ENCODE peak calls at places on chromosomes 2 and 18, in eight cellular contexts. One of them, this sample, is unnamed.

GRCh38 chr18:80190311-80190710 is 57.0 kb downstream of the PARD6G start:
- DNase-seq in aorta: no peak
- DNase-seq in fibroblast of lung: no peak
- DNase-seq in neuronal stem cell: no peak
- DNase-seq in adrenal gland: no peak
- DNase-seq in lower lobe of right lung: no peak
- DNase-seq in CD4-positive, alpha-beta T cell: no peak
- DNase-seq in uterus: no peak
- DNase-seq in this sample: no peak

GRCh38 chr18:5630766-5631413 is 87.1 kb upstream of the EPB41L3 start:
- DNase-seq in aorta: no peak
- DNase-seq in fibroblast of lung: no peak
- DNase-seq in neuronal stem cell: no peak
- DNase-seq in adrenal gland: no peak
- DNase-seq in lower lobe of right lung: no peak
- DNase-seq in CD4-positive, alpha-beta T cell: no peak
- DNase-seq in uterus: peak
- DNase-seq in this sample: peak

GRCh38 chr18:13279181-13280065 is 60.9 kb downstream of the LDLRAD4 start:
- DNase-seq in aorta: peak
- DNase-seq in fibroblast of lung: no peak
- DNase-seq in neuronal stem cell: no peak
- DNase-seq in adrenal gland: no peak
- DNase-seq in lower lobe of right lung: no peak
- DNase-seq in CD4-positive, alpha-beta T cell: peak
- DNase-seq in uterus: no peak
- DNase-seq in this sample: no peak

GRCh38 chr2:99864561-99865216 is 277.7 kb downstream of the AFF3 start:
- DNase-seq in aorta: peak
- DNase-seq in fibroblast of lung: peak
- DNase-seq in neuronal stem cell: no peak
- DNase-seq in adrenal gland: peak
- DNase-seq in lower lobe of right lung: no peak
- DNase-seq in CD4-positive, alpha-beta T cell: no peak
- DNase-seq in uterus: no peak
- DNase-seq in this sample: no peak

GRCh38 chr2:234580686-234581085 is 83.8 kb upstream of the ARL4C start:
- DNase-seq in aorta: no peak
- DNase-seq in fibroblast of lung: peak
- DNase-seq in neuronal stem cell: no peak
- DNase-seq in adrenal gland: no peak
- DNase-seq in lower lobe of right lung: no peak
- DNase-seq in CD4-positive, alpha-beta T cell: no peak
- DNase-seq in uterus: no peak
- DNase-seq in this sample: no peak

GRCh38 chr2:219287569-219288265 is 8.6 kb downstream of the DNAJB2 start:
- DNase-seq in aorta: no peak
- DNase-seq in fibroblast of lung: no peak
- DNase-seq in neuronal stem cell: no peak
- DNase-seq in adrenal gland: no peak
- DNase-seq in lower lobe of right lung: no peak
- DNase-seq in CD4-positive, alpha-beta T cell: no peak
- DNase-seq in uterus: no peak
- DNase-seq in this sample: no peak

GRCh38 chr2:110669079-110669478 is 8.8 kb downstream of the BUB1 start:
- DNase-seq in aorta: no peak
- DNase-seq in fibroblast of lung: no peak
- DNase-seq in neuronal stem cell: no peak
- DNase-seq in adrenal gland: no peak
- DNase-seq in lower lobe of right lung: no peak
- DNase-seq in CD4-positive, alpha-beta T cell: no peak
- DNase-seq in uterus: no peak
- DNase-seq in this sample: no peak

GRCh38 chr18:75276813-75277628 is 66.4 kb downstream of the TSHZ1 start:
- DNase-seq in aorta: no peak
- DNase-seq in fibroblast of lung: peak
- DNase-seq in neuronal stem cell: no peak
- DNase-seq in adrenal gland: no peak
- DNase-seq in lower lobe of right lung: no peak
- DNase-seq in CD4-positive, alpha-beta T cell: no peak
- DNase-seq in uterus: no peak
- DNase-seq in this sample: no peak

GRCh38 chr2:193584001-193584400 is 1389.3 kb upstream of the TMEFF2 start:
- DNase-seq in aorta: no peak
- DNase-seq in fibroblast of lung: peak
- DNase-seq in neuronal stem cell: peak
- DNase-seq in adrenal gland: no peak
- DNase-seq in lower lobe of right lung: no peak
- DNase-seq in CD4-positive, alpha-beta T cell: no peak
- DNase-seq in uterus: no peak
- DNase-seq in this sample: no peak

GRCh38 chr2:16584094-16584493 is 81.5 kb downstream of the CYRIA start:
- DNase-seq in aorta: no peak
- DNase-seq in fibroblast of lung: no peak
- DNase-seq in neuronal stem cell: no peak
- DNase-seq in adrenal gland: no peak
- DNase-seq in lower lobe of right lung: no peak
- DNase-seq in CD4-positive, alpha-beta T cell: no peak
- DNase-seq in uterus: no peak
- DNase-seq in this sample: no peak

GRCh38 chr2:172823451-172823850 is 87.8 kb downstream of the RAPGEF4 start:
- DNase-seq in aorta: no peak
- DNase-seq in fibroblast of lung: peak
- DNase-seq in neuronal stem cell: no peak
- DNase-seq in adrenal gland: no peak
- DNase-seq in lower lobe of right lung: no peak
- DNase-seq in CD4-positive, alpha-beta T cell: no peak
- DNase-seq in uterus: no peak
- DNase-seq in this sample: no peak

GRCh38 chr18:76256897-76257500 is 238.0 kb downstream of the ZNF516 start:
- DNase-seq in aorta: no peak
- DNase-seq in fibroblast of lung: peak
- DNase-seq in neuronal stem cell: no peak
- DNase-seq in adrenal gland: peak
- DNase-seq in lower lobe of right lung: no peak
- DNase-seq in CD4-positive, alpha-beta T cell: no peak
- DNase-seq in uterus: peak
- DNase-seq in this sample: no peak

GRCh38 chr18:6414118-6414722 is 491 bp downstream of the L3MBTL4 start:
- DNase-seq in aorta: peak
- DNase-seq in fibroblast of lung: no peak
- DNase-seq in neuronal stem cell: no peak
- DNase-seq in adrenal gland: peak
- DNase-seq in lower lobe of right lung: peak
- DNase-seq in CD4-positive, alpha-beta T cell: no peak
- DNase-seq in uterus: peak
- DNase-seq in this sample: peak

GRCh38 chr2:237064203-237065061 is 21.3 kb upstream of the COPS8 start:
- DNase-seq in aorta: no peak
- DNase-seq in fibroblast of lung: no peak
- DNase-seq in neuronal stem cell: no peak
- DNase-seq in adrenal gland: no peak
- DNase-seq in lower lobe of right lung: no peak
- DNase-seq in CD4-positive, alpha-beta T cell: no peak
- DNase-seq in uterus: no peak
- DNase-seq in this sample: no peak

GRCh38 chr2:180130403-180130802 is 123.3 kb upstream of the CWC22 start:
- DNase-seq in aorta: no peak
- DNase-seq in fibroblast of lung: peak
- DNase-seq in neuronal stem cell: no peak
- DNase-seq in adrenal gland: no peak
- DNase-seq in lower lobe of right lung: no peak
- DNase-seq in CD4-positive, alpha-beta T cell: no peak
- DNase-seq in uterus: no peak
- DNase-seq in this sample: no peak

GRCh38 chr18:24395049-24395780 is 2.4 kb downstream of the OSBPL1A start:
- DNase-seq in aorta: no peak
- DNase-seq in fibroblast of lung: no peak
- DNase-seq in neuronal stem cell: no peak
- DNase-seq in adrenal gland: no peak
- DNase-seq in lower lobe of right lung: no peak
- DNase-seq in CD4-positive, alpha-beta T cell: no peak
- DNase-seq in uterus: no peak
- DNase-seq in this sample: no peak

GRCh38 chr2:71558300-71559051 is 105.1 kb downstream of the DYSF start:
- DNase-seq in aorta: peak
- DNase-seq in fibroblast of lung: peak
- DNase-seq in neuronal stem cell: no peak
- DNase-seq in adrenal gland: no peak
- DNase-seq in lower lobe of right lung: peak
- DNase-seq in CD4-positive, alpha-beta T cell: no peak
- DNase-seq in uterus: no peak
- DNase-seq in this sample: no peak

DNA sequence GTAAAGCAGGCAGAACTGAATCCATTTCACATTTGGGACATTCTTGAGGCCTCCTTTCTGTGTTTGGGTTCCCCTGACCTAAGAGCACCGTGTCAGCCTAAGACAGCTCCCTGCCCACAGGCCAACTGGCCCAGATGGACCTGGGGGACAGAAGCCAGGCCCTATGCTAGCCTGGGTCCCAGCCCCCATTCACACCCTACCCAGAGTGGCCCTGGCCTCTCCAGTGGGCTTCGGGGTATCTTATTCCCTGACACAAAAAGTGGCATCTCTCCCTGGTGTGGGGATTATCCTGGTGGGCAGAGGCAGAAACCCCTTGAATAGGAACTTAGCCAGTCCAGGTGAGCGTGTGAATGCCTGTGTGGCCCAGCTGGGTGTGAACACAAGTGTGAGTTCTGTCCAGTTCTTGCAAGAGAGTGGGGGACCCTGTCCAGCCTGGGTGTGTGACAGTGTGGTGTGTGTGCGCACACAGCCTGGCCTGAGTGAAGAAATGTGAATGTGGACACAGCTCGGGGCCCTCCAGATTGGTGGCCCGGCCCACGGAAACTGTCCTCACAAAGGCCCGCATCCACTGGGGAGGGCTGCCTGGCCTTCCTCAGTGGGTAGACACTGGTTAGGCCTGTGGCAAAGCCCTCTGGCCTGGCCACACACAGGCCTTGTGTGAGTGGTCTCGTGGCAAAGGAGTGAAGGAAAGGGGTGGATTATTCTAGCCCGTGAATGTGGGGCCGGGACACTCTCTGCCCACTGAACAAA is 63.0 kb upstream of the HAAO start:
- DNase-seq in aorta: no peak
- DNase-seq in fibroblast of lung: no peak
- DNase-seq in neuronal stem cell: no peak
- DNase-seq in adrenal gland: no peak
- DNase-seq in lower lobe of right lung: no peak
- DNase-seq in CD4-positive, alpha-beta T cell: no peak
- DNase-seq in uterus: no peak
- DNase-seq in this sample: no peak
- H3K27ac ChIP-seq in aorta: no peak
- H3K27ac ChIP-seq in fibroblast of lung: no peak
- H3K27ac ChIP-seq in neuronal stem cell: no peak
- H3K27ac ChIP-seq in adrenal gland: peak
- H3K27ac ChIP-seq in lower lobe of right lung: no peak
- H3K27ac ChIP-seq in CD4-positive, alpha-beta T cell: no peak
- H3K27ac ChIP-seq in uterus: peak
- H3K27ac ChIP-seq in this sample: no peak

DNA sequence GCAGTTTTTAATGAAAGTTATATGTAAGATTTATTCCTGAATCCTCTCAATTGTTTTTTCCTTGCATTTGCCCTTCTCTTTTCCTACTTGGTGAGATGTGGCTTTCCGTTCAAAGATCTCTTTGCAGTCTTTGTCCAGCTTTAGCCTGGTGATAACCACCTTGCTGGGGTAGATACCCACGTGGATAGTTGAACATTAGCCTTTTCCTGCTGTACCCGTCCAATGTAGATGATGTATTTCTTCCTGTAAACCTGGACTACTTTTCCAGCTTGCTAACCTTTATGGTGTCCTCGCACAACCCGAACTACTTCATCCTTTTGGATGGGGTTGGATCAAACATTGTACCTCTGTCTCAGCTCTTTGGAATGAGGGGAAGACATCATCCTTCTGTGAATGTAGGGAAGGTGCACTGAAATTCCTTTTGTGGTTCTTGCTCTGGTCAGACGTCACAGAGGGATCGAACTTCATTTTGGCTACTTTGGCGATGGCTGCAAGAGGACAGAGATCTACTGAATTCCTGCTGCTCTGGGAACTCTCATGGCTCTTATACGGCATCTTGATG is 293.2 kb upstream of the EPAS1 start:
- DNase-seq in aorta: no peak
- DNase-seq in fibroblast of lung: peak
- DNase-seq in neuronal stem cell: no peak
- DNase-seq in adrenal gland: no peak
- DNase-seq in lower lobe of right lung: no peak
- DNase-seq in CD4-positive, alpha-beta T cell: no peak
- DNase-seq in uterus: no peak
- DNase-seq in this sample: no peak
- H3K27ac ChIP-seq in aorta: no peak
- H3K27ac ChIP-seq in fibroblast of lung: no peak
- H3K27ac ChIP-seq in neuronal stem cell: no peak
- H3K27ac ChIP-seq in adrenal gland: peak
- H3K27ac ChIP-seq in lower lobe of right lung: no peak
- H3K27ac ChIP-seq in CD4-positive, alpha-beta T cell: no peak
- H3K27ac ChIP-seq in uterus: no peak
- H3K27ac ChIP-seq in this sample: no peak

GRCh38 chr2:160365691-160366367 is 127.8 kb downstream of the RBMS1 start:
- DNase-seq in aorta: peak
- DNase-seq in fibroblast of lung: peak
- DNase-seq in neuronal stem cell: no peak
- DNase-seq in adrenal gland: no peak
- DNase-seq in lower lobe of right lung: no peak
- DNase-seq in CD4-positive, alpha-beta T cell: no peak
- DNase-seq in uterus: peak
- DNase-seq in this sample: peak
- H3K27ac ChIP-seq in aorta: no peak
- H3K27ac ChIP-seq in fibroblast of lung: peak
- H3K27ac ChIP-seq in neuronal stem cell: no peak
- H3K27ac ChIP-seq in adrenal gland: peak
- H3K27ac ChIP-seq in lower lobe of right lung: peak
- H3K27ac ChIP-seq in CD4-positive, alpha-beta T cell: no peak
- H3K27ac ChIP-seq in uterus: peak
- H3K27ac ChIP-seq in this sample: no peak

DNA sequence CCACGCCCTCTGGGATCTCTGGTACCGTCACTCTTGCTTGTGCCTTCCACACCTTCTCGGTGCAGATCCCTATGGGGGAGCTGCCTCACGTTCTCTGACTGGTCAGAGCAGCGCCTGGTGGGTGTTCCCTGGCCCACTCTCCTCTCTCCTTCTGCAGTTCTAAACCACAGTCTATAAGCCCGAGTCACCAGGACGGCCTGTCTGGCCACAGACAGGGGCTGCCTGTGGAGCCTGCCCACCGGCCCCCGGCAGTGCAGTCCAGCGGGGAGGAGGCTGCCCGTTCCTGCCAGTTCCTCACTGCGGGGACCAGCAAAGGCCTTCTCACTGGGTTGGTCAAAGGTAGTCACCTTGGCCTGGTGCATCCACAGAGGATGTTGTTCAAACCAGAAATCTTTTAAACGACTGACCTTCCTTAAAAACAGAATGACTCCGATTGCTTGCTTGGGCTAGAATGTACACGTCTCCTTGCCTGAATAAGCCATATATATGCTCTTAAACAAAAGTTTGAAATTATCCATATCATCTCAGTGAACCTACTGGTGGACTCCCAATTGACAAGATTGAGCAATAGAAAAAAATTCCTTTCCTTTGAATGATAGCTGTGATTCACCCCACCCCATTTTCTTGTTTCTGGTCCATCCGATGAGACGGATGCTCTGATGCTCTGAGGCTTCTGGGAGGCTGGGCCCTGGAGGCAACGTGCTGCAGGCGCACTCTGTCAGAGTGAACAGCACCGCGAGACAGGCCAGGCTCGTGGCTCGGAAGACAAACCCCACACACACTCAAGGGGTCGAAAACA is 61.2 kb downstream of the RALBP1 start:
- DNase-seq in aorta: no peak
- DNase-seq in fibroblast of lung: no peak
- DNase-seq in neuronal stem cell: no peak
- DNase-seq in adrenal gland: no peak
- DNase-seq in lower lobe of right lung: no peak
- DNase-seq in CD4-positive, alpha-beta T cell: no peak
- DNase-seq in uterus: no peak
- DNase-seq in this sample: no peak
- H3K27ac ChIP-seq in aorta: peak
- H3K27ac ChIP-seq in fibroblast of lung: peak
- H3K27ac ChIP-seq in neuronal stem cell: no peak
- H3K27ac ChIP-seq in adrenal gland: no peak
- H3K27ac ChIP-seq in lower lobe of right lung: no peak
- H3K27ac ChIP-seq in CD4-positive, alpha-beta T cell: no peak
- H3K27ac ChIP-seq in uterus: peak
- H3K27ac ChIP-seq in this sample: no peak